ENCODE peak calls at places on chromosomes 3 and 15, in six cellular contexts. One of them, this sample, is unnamed.

GRCh38 chr3:171092467-171092911 is 66.0 kb upstream of the SLC2A2 start:
- DNase-seq in CD8-positive, alpha-beta T cell: no peak
- DNase-seq in HCT116: no peak
- DNase-seq in small intestine: peak; percentile 11
- DNase-seq in kidney: no peak
- DNase-seq in neuronal stem cell: no peak
- DNase-seq in this sample: no peak

GRCh38 chr3:4587061-4587837 is 94.1 kb downstream of the ITPR1 start:
- DNase-seq in HCT116: no peak
- DNase-seq in small intestine: no peak
- DNase-seq in neuronal stem cell: no peak
- DNase-seq in kidney: no peak
- DNase-seq in CD8-positive, alpha-beta T cell: no peak
- DNase-seq in this sample: no peak

GRCh38 chr3:13536832-13537231 is 12.1 kb upstream of the FBLN2 start:
- DNase-seq in HCT116: no peak
- DNase-seq in CD8-positive, alpha-beta T cell: no peak
- DNase-seq in kidney: peak; percentile 59
- DNase-seq in neuronal stem cell: no peak
- DNase-seq in small intestine: no peak
- DNase-seq in this sample: no peak

GRCh38 chr3:45486926-45487325 is 98.5 kb downstream of the LARS2 start:
- DNase-seq in small intestine: no peak
- DNase-seq in neuronal stem cell: no peak
- DNase-seq in HCT116: no peak
- DNase-seq in CD8-positive, alpha-beta T cell: no peak
- DNase-seq in kidney: no peak
- DNase-seq in this sample: no peak

GRCh38 chr15:35603298-35603697 is 57.3 kb upstream of the DPH6 start:
- DNase-seq in kidney: no peak
- DNase-seq in small intestine: no peak
- DNase-seq in CD8-positive, alpha-beta T cell: no peak
- DNase-seq in HCT116: no peak
- DNase-seq in neuronal stem cell: no peak
- DNase-seq in this sample: no peak

GRCh38 chr3:128177865-128178264 is 24.6 kb downstream of the EEFSEC start:
- DNase-seq in kidney: no peak
- DNase-seq in neuronal stem cell: no peak
- DNase-seq in HCT116: no peak
- DNase-seq in small intestine: no peak
- DNase-seq in CD8-positive, alpha-beta T cell: no peak
- DNase-seq in this sample: no peak

GRCh38 chr15:25850154-25851111 is 12.7 kb downstream of the ATP10A start:
- DNase-seq in kidney: peak; percentile 92
- DNase-seq in CD8-positive, alpha-beta T cell: peak; percentile 74
- DNase-seq in small intestine: peak; percentile 28
- DNase-seq in HCT116: no peak
- DNase-seq in neuronal stem cell: peak; percentile 30
- DNase-seq in this sample: peak; percentile 74

GRCh38 chr15:64156652-64157331 is 5.3 kb downstream of the SNX22 start:
- DNase-seq in CD8-positive, alpha-beta T cell: no peak
- DNase-seq in neuronal stem cell: no peak
- DNase-seq in small intestine: no peak
- DNase-seq in HCT116: no peak
- DNase-seq in kidney: no peak
- DNase-seq in this sample: no peak

GRCh38 chr15:88804257-88804656 is 1.0 kb downstream of the ACAN start:
- DNase-seq in neuronal stem cell: no peak
- DNase-seq in CD8-positive, alpha-beta T cell: no peak
- DNase-seq in kidney: no peak
- DNase-seq in HCT116: no peak
- DNase-seq in small intestine: no peak
- DNase-seq in this sample: no peak
- H3K4me3 ChIP-seq in neuronal stem cell: no peak overlapping the region
- H3K4me3 ChIP-seq in CD8-positive, alpha-beta T cell: no peak overlapping the region
- H3K4me3 ChIP-seq in kidney: no peak overlapping the region
- H3K4me3 ChIP-seq in HCT116: no peak overlapping the region
- H3K4me3 ChIP-seq in small intestine: no peak overlapping the region
- H3K4me3 ChIP-seq in this sample: no peak overlapping the region

DNA sequence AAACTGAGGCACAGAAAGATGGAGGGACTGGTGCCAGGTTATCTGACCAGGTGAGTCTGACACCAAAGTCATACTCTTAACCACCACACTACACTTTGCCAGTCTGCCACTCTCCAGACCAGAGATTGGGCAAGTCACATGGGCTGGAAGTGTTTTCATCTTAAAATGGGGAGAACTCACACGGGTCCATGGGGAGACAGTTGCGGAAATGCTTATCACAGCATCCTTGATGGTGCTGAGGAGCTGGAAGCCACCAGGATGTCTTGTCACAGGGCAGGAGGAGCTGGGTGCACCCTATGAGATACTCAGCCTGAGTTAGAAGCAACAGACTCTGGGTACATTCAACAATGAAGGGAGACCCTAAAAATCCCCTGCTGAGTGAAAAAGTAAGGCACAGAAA is 4.8 kb downstream of the GALNT15 start:
- DNase-seq in HCT116: no peak
- DNase-seq in neuronal stem cell: no peak
- DNase-seq in small intestine: no peak
- DNase-seq in kidney: no peak
- DNase-seq in CD8-positive, alpha-beta T cell: no peak
- DNase-seq in this sample: no peak
- H3K4me1 ChIP-seq in HCT116: peaks cover 9% of the 10 kb centered on the region
- H3K4me1 ChIP-seq in neuronal stem cell: peaks cover 9% of the 10 kb centered on the region
- H3K4me1 ChIP-seq in small intestine: no peaks in the 10 kb centered on the region
- H3K4me1 ChIP-seq in kidney: peaks cover 8% of the 10 kb centered on the region
- H3K4me1 ChIP-seq in CD8-positive, alpha-beta T cell: no peaks in the 10 kb centered on the region
- H3K4me1 ChIP-seq in this sample: no peaks in the 10 kb centered on the region

GRCh38 chr3:66998075-66998898 is at the start of gene KBTBD8:
- DNase-seq in HCT116: peak; percentile 96
- DNase-seq in CD8-positive, alpha-beta T cell: peak; percentile 96
- DNase-seq in neuronal stem cell: peak; percentile 98
- DNase-seq in kidney: peak; percentile 99
- DNase-seq in small intestine: peak; percentile 100
- DNase-seq in this sample: peak; percentile 95

GRCh38 chr3:66998899-66999235 is 760 bp downstream of the KBTBD8 start:
- DNase-seq in CD8-positive, alpha-beta T cell: no peak
- DNase-seq in small intestine: no peak
- DNase-seq in HCT116: no peak
- DNase-seq in kidney: no peak
- DNase-seq in neuronal stem cell: no peak
- DNase-seq in this sample: no peak

GRCh38 chr3:66997560-66998074 is 490 bp upstream of the KBTBD8 start:
- DNase-seq in neuronal stem cell: no peak
- DNase-seq in CD8-positive, alpha-beta T cell: no peak
- DNase-seq in small intestine: peak; percentile 6
- DNase-seq in kidney: no peak
- DNase-seq in HCT116: no peak
- DNase-seq in this sample: no peak

GRCh38 chr3:67001086-67001861 is 3.2 kb downstream of the KBTBD8 start:
- DNase-seq in HCT116: no peak
- DNase-seq in small intestine: no peak
- DNase-seq in neuronal stem cell: no peak
- DNase-seq in CD8-positive, alpha-beta T cell: no peak
- DNase-seq in kidney: no peak
- DNase-seq in this sample: no peak

DNA sequence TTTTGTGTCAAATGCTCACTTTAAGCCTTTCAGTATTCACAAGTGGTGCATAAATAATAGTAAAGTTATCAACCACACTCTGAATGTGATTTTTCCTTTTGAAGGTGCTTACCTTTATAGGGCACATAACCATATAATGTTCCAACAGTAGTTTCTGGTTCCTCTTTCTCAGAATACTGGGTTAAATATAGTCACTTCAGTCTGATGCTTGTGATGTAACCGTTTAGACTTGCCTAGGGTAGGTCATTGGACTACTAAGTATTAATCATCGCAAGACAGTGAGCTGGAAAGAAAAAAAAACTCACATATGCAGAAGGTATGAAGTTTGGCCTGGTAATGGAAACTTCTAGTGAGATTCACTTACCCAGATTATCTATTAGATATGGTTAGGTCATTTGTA is 1.9 kb downstream of the KBTBD8 start:
- DNase-seq in CD8-positive, alpha-beta T cell: no peak
- DNase-seq in small intestine: no peak
- DNase-seq in neuronal stem cell: no peak
- DNase-seq in HCT116: no peak
- DNase-seq in kidney: no peak
- DNase-seq in this sample: no peak
- H3K36me3 ChIP-seq in CD8-positive, alpha-beta T cell: no peaks in the 10 kb centered on the region
- H3K36me3 ChIP-seq in small intestine: peaks cover 6% of the 10 kb centered on the region
- H3K36me3 ChIP-seq in neuronal stem cell: peaks cover 45% of the 10 kb centered on the region
- H3K36me3 ChIP-seq in HCT116: no peaks in the 10 kb centered on the region
- H3K36me3 ChIP-seq in kidney: no peaks in the 10 kb centered on the region
- H3K36me3 ChIP-seq in this sample: no peaks in the 10 kb centered on the region

DNA sequence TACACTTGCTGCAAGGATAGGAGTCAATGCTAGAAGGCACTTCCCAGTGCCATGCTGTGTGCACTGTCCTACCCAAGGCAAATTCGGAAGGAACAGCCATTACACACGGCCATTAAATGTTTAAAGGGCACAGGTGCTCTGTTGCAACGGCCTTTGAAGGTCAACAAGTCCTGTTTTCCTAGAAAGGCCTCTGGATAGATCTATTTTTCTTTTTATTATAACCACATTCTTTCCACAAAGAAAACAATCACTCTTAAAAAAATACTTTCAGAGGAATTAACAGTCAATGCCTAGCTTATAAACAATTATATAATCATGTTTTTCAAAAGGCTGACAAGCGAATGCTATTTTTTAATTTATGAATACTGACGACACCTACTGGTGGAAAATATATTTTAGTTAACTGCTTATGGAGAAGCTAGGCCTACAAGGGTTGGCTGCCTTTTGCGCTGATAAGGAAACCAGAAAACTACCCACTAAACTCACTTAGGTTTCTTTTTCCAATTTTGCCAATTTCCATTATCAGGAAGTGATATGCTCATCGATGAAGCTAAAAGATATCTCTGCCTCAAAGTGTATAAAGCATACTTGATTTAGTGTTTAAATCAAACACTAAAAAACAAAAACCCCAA is 2.4 kb downstream of the ARHGEF3 start:
- DNase-seq in HCT116: peak; percentile 49
- DNase-seq in neuronal stem cell: peak; percentile 15
- DNase-seq in small intestine: peak; percentile 77
- DNase-seq in CD8-positive, alpha-beta T cell: no peak
- DNase-seq in kidney: no peak
- DNase-seq in this sample: peak; percentile 80
- H3K4me3 ChIP-seq in HCT116: no peak overlapping the region
- H3K4me3 ChIP-seq in neuronal stem cell: no peak overlapping the region
- H3K4me3 ChIP-seq in small intestine: peak overlapping the region; percentile 47
- H3K4me3 ChIP-seq in CD8-positive, alpha-beta T cell: peak overlapping the region; percentile 98
- H3K4me3 ChIP-seq in kidney: peak overlapping the region; percentile 96
- H3K4me3 ChIP-seq in this sample: peak overlapping the region; percentile 88

GRCh38 chr3:146154316-146154715 is 6.7 kb downstream of the PLOD2 start:
- DNase-seq in neuronal stem cell: no peak
- DNase-seq in HCT116: no peak
- DNase-seq in CD8-positive, alpha-beta T cell: no peak
- DNase-seq in kidney: no peak
- DNase-seq in small intestine: peak; percentile 59
- DNase-seq in this sample: no peak
- H3K4me1 ChIP-seq in neuronal stem cell: peaks cover 3% of the 10 kb centered on the region
- H3K4me1 ChIP-seq in HCT116: no peaks in the 10 kb centered on the region
- H3K4me1 ChIP-seq in CD8-positive, alpha-beta T cell: no peaks in the 10 kb centered on the region
- H3K4me1 ChIP-seq in kidney: peaks cover 16% of the 10 kb centered on the region
- H3K4me1 ChIP-seq in small intestine: peaks cover 2% of the 10 kb centered on the region
- H3K4me1 ChIP-seq in this sample: no peaks in the 10 kb centered on the region

DNA sequence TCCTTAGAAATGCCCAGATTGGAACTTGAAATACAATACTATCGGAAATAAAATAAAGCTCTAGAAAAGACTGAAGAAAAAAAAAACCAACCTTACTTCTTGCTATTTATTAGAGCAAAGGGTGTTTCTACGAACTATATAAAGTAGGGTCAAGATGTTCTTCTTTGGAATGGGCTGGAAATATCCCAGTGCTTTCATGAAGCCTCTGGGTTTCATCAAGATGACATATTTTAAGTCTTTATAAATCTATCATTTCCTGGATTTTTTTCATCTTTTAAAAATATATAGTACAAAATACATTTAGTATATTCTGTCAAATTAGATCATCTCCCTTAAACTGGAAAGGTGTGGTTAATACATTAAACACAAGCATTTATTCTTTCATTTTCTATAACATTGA is 978.8 kb downstream of the NAALADL2 start:
- DNase-seq in kidney: no peak
- DNase-seq in HCT116: no peak
- DNase-seq in neuronal stem cell: no peak
- DNase-seq in small intestine: no peak
- DNase-seq in CD8-positive, alpha-beta T cell: no peak
- DNase-seq in this sample: no peak
- H3K36me3 ChIP-seq in kidney: no peaks in the 10 kb centered on the region
- H3K36me3 ChIP-seq in HCT116: no peaks in the 10 kb centered on the region
- H3K36me3 ChIP-seq in neuronal stem cell: no peaks in the 10 kb centered on the region
- H3K36me3 ChIP-seq in small intestine: no peaks in the 10 kb centered on the region
- H3K36me3 ChIP-seq in CD8-positive, alpha-beta T cell: no peaks in the 10 kb centered on the region
- H3K36me3 ChIP-seq in this sample: no peaks in the 10 kb centered on the region

DNA sequence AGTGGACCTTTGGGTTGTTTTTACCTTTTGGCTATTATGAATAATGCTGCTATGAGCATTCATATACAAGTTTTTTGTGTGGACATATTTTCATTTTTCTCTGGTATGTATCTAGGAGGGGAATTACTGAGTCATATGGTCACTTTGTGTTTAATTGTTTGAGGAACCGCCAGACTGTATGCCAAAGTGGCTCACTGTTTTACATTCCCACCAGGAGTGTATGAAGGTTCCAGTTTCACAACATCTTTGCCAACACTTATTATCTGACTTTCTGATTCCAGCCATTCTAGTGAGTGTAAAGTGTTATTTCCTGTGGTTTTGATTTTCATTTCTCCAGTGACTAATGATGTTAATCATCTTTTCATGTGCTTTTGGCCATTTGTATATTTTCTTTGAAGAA is 51.8 kb downstream of the CMTM7 start:
- DNase-seq in kidney: no peak
- DNase-seq in CD8-positive, alpha-beta T cell: no peak
- DNase-seq in neuronal stem cell: no peak
- DNase-seq in small intestine: no peak
- DNase-seq in HCT116: peak; percentile 46
- DNase-seq in this sample: no peak
- H3K4me3 ChIP-seq in kidney: no peak overlapping the region
- H3K4me3 ChIP-seq in CD8-positive, alpha-beta T cell: no peak overlapping the region
- H3K4me3 ChIP-seq in neuronal stem cell: no peak overlapping the region
- H3K4me3 ChIP-seq in small intestine: no peak overlapping the region
- H3K4me3 ChIP-seq in HCT116: no peak overlapping the region
- H3K4me3 ChIP-seq in this sample: no peak overlapping the region